ENCODE peak calls at places on chromosomes 7 and 10, in five cellular contexts. W, A, R, C and Q are unnamed samples.

GRCh38 chr7:156127166-156128134 is 315.2 kb upstream of the SHH start:
- DNase-seq in W (no peak), C (peak), R (no peak), A (no peak), Q (no peak)

GRCh38 chr7:102859084-102859798 is 53.6 kb upstream of the LRRC17 start:
- DNase-seq in C (no peak), A (no peak), R (no peak), W (no peak), Q (no peak)

GRCh38 chr7:37912756-37913155 is 3.9 kb downstream of the SFRP4 start:
- DNase-seq in R (no peak), C (no peak), A (no peak), W (no peak), Q (no peak)

GRCh38 chr7:50640256-50640655 is 75.1 kb upstream of the DDC start:
- DNase-seq in R (no peak), C (no peak), A (no peak), W (no peak), Q (no peak)

GRCh38 chr10:14674376-14675050 is 100.2 kb downstream of the FAM107B start:
- DNase-seq in R (no peak), W (no peak), C (no peak), A (no peak), Q (no peak)

GRCh38 chr7:100626530-100627237 is 14.3 kb downstream of the MOSPD3 start:
- DNase-seq in W (peak), R (peak), A (peak), C (peak), Q (peak)

GRCh38 chr10:119947325-119947724 is 54.8 kb downstream of the SEC23IP start:
- DNase-seq in C (no peak), W (no peak), A (no peak), R (no peak), Q (no peak)

GRCh38 chr10:15571570-15571969 is 148.2 kb downstream of the ITGA8 start:
- DNase-seq in W (no peak), R (no peak), A (no peak), C (peak), Q (no peak)

GRCh38 chr10:12299222-12299973 is 49.9 kb upstream of the CAMK1D start:
- DNase-seq in W (no peak), R (no peak), C (no peak), A (no peak), Q (no peak)

GRCh38 chr7:77802557-77803410 is 4.2 kb downstream of the PHTF2 start:
- DNase-seq in A (no peak), C (no peak), R (no peak), W (no peak), Q (peak)

GRCh38 chr7:158733220-158733519 is 28.6 kb upstream of the NCAPG2 start:
- DNase-seq in W (no peak), C (no peak), R (no peak), A (no peak), Q (no peak)

GRCh38 chr7:158732483-158733219 is 28.0 kb upstream of the NCAPG2 start:
- DNase-seq in C (no peak), A (no peak), R (no peak), W (no peak), Q (no peak)

GRCh38 chr7:158734861-158735260 is 30.3 kb upstream of the NCAPG2 start:
- DNase-seq in R (no peak), C (peak), W (no peak), A (no peak), Q (peak)

GRCh38 chr7:158735935-158736334 is 31.3 kb upstream of the NCAPG2 start:
- DNase-seq in W (no peak), C (no peak), R (no peak), A (no peak), Q (no peak)

GRCh38 chr7:158733762-158734494 is 29.3 kb upstream of the NCAPG2 start:
- DNase-seq in R (no peak), C (no peak), W (no peak), A (no peak), Q (no peak)
- TF ChIP-seq CTCF in R (peak), C (no peak), W (no peak), A (no peak), Q (peak)

DNA sequence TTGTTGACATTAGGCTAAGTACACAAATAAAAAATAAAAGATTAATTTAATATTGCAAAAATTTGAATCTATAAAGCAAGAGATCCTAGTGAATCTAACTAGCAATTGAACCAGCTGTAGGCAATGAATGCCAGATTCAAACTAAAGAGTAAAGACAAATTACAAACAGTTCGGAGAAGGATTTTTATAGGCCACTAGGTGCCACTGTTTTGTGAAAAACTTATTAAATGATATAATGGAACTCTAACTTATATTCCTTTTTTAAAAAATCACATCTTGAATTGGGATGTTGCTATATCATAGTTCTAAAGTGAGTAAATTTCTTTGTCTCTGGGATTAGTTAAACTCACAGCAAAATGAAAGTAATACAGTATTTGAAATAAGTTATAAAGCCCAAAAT is 39.1 kb upstream of the GNAI1 start:
- DNase-seq in R (no peak), C (peak), A (no peak), W (no peak), Q (no peak)
- TF ChIP-seq CTCF in R (peak), C (peak), A (peak), W (no peak), Q (peak)

GRCh38 chr10:70432561-70433263 is 8.8 kb downstream of the NODAL start:
- DNase-seq in W (no peak), R (no peak), A (no peak), C (no peak), Q (no peak)

GRCh38 chr10:70426835-70427234 is 14.6 kb downstream of the NODAL start:
- DNase-seq in A (no peak), R (no peak), W (no peak), C (no peak), Q (no peak)

GRCh38 chr10:70432101-70432500 is 9.4 kb downstream of the NODAL start:
- DNase-seq in W (no peak), A (no peak), C (no peak), R (peak), Q (no peak)

GRCh38 chr10:70433581-70434280 is 7.8 kb downstream of the NODAL start:
- DNase-seq in W (no peak), C (no peak), A (no peak), R (no peak), Q (no peak)

DNA sequence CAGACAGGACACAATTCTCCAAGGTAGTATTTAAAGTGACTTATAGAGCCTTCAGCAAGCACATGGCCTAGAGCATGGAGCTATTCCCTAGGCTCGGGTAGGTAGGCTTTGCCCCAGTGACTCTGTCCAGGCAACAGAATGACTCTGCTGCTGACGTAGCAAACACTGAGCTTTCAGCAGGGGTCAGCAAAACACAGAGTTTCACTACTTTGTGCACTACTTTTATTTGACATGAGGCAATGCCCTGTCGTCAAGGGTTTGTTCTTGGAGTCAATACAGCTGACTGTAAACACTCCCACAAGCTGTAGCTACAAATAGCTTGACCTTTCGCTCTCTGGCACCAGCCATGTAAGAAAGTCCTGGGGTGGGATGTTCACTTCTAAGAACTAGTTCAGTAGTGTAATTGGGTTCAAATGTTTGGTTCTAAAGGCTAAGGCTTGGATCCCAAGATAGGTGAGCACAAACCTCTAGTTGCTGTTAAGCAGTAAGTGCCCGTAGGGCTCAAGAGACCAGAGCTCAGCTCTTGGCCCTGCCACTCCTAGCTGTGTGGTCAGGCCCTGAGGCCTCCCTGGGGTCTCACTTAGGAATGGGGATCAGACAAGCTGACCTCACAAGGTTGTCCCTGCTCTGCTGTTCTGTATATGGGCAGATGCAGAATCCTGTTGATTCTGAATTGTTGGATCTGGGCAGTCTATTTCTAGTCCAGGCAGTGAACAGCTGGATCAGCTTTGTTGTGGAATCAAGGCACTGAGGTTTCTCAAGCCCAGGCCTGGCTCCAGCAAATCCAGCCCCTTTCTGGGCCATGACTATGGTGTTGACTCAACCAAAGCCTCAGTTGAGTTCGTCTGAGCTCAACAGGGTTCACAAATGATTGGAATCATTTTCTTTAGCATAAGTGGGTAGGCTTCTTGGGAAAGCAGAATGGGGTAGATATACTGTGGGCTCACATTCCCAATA is 10.7 kb downstream of the NODAL start:
- DNase-seq in W (no peak), C (no peak), R (no peak), A (peak), Q (peak)
- TF ChIP-seq CTCF in W (no peak), C (no peak), R (no peak), A (no peak), Q (peak)

DNA sequence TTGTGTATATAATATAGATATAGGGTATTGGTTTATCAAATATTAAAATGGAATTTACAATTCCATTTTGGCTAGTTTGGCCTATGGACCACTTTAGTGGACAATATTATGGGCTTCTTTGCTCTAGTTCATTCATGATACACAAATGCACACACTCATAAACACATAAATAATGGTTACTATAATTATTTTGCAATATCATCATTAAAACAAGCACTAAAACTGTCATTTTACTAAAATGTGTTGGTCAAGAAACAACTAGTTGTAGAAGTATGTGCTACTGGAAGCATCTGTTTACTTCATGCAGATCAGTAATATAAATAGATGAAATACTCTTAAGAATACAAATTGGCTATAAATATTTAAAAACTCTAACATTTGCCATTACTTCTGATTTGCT is 1074.3 kb downstream of the KCNMA1 start:
- DNase-seq in R (no peak), A (no peak), C (no peak), W (no peak), Q (no peak)
- TF ChIP-seq CTCF in R (no peak), A (no peak), C (no peak), W (no peak), Q (no peak)